ENCODE peak calls at places on chromosomes 6 and 20, in five cellular contexts. One of them, this sample, is unnamed.

GRCh38 chr6:149451361-149452061 is 33.3 kb downstream of the ZC3H12D start:
- DNase-seq in nephron progenitor cell: peak
- DNase-seq in fibroblast of the aortic adventitia: no peak
- DNase-seq in WTC11: peak
- DNase-seq in progenitor cell of endocrine pancreas: peak
- DNase-seq in this sample: no peak

GRCh38 chr6:106220485-106220884 is 105.1 kb downstream of the ATG5 start:
- DNase-seq in fibroblast of the aortic adventitia: no peak
- DNase-seq in nephron progenitor cell: no peak
- DNase-seq in WTC11: no peak
- DNase-seq in progenitor cell of endocrine pancreas: no peak
- DNase-seq in this sample: no peak

GRCh38 chr20:13546497-13547131 is 92.1 kb downstream of the TASP1 start:
- DNase-seq in progenitor cell of endocrine pancreas: peak
- DNase-seq in nephron progenitor cell: peak
- DNase-seq in WTC11: peak
- DNase-seq in fibroblast of the aortic adventitia: peak
- DNase-seq in this sample: peak

GRCh38 chr20:53655909-53656652 is 62.4 kb upstream of the ZNF217 start:
- DNase-seq in nephron progenitor cell: no peak
- DNase-seq in fibroblast of the aortic adventitia: peak
- DNase-seq in progenitor cell of endocrine pancreas: no peak
- DNase-seq in WTC11: no peak
- DNase-seq in this sample: no peak

GRCh38 chr6:27138837-27139752 is 108.4 kb upstream of the PRSS16 start:
- DNase-seq in WTC11: peak
- DNase-seq in nephron progenitor cell: peak
- DNase-seq in fibroblast of the aortic adventitia: peak
- DNase-seq in progenitor cell of endocrine pancreas: no peak
- DNase-seq in this sample: peak

GRCh38 chr6:18601515-18602035 is 214.4 kb downstream of the RNF144B start:
- DNase-seq in nephron progenitor cell: no peak
- DNase-seq in WTC11: no peak
- DNase-seq in fibroblast of the aortic adventitia: no peak
- DNase-seq in progenitor cell of endocrine pancreas: no peak
- DNase-seq in this sample: no peak

GRCh38 chr20:17444091-17444490 is 87.1 kb downstream of the BFSP1 start:
- DNase-seq in fibroblast of the aortic adventitia: no peak
- DNase-seq in progenitor cell of endocrine pancreas: no peak
- DNase-seq in nephron progenitor cell: no peak
- DNase-seq in WTC11: no peak
- DNase-seq in this sample: no peak

GRCh38 chr6:25085761-25086160 is 150.0 kb upstream of the RIPOR2 start:
- DNase-seq in progenitor cell of endocrine pancreas: no peak
- DNase-seq in WTC11: no peak
- DNase-seq in fibroblast of the aortic adventitia: no peak
- DNase-seq in nephron progenitor cell: no peak
- DNase-seq in this sample: peak

GRCh38 chr6:2307794-2308193 is 62.4 kb upstream of the GMDS start:
- DNase-seq in nephron progenitor cell: no peak
- DNase-seq in progenitor cell of endocrine pancreas: no peak
- DNase-seq in fibroblast of the aortic adventitia: peak
- DNase-seq in WTC11: no peak
- DNase-seq in this sample: no peak

GRCh38 chr6:156562636-156563035 is 214.5 kb upstream of the ARID1B start:
- DNase-seq in progenitor cell of endocrine pancreas: no peak
- DNase-seq in nephron progenitor cell: no peak
- DNase-seq in fibroblast of the aortic adventitia: no peak
- DNase-seq in WTC11: no peak
- DNase-seq in this sample: no peak

GRCh38 chr6:82208914-82209313 is 38.6 kb downstream of the IBTK start:
- DNase-seq in WTC11: no peak
- DNase-seq in fibroblast of the aortic adventitia: no peak
- DNase-seq in progenitor cell of endocrine pancreas: no peak
- DNase-seq in nephron progenitor cell: no peak
- DNase-seq in this sample: no peak

GRCh38 chr20:11687546-11688292 is 230.0 kb upstream of the BTBD3 start:
- DNase-seq in fibroblast of the aortic adventitia: no peak
- DNase-seq in WTC11: no peak
- DNase-seq in nephron progenitor cell: no peak
- DNase-seq in progenitor cell of endocrine pancreas: no peak
- DNase-seq in this sample: no peak

GRCh38 chr6:107786709-107787588 is 37.2 kb downstream of the SCML4 start:
- DNase-seq in WTC11: no peak
- DNase-seq in progenitor cell of endocrine pancreas: no peak
- DNase-seq in nephron progenitor cell: peak
- DNase-seq in fibroblast of the aortic adventitia: no peak
- DNase-seq in this sample: no peak

GRCh38 chr6:65999288-65999791 is 292.3 kb upstream of the EYS start:
- DNase-seq in WTC11: no peak
- DNase-seq in fibroblast of the aortic adventitia: no peak
- DNase-seq in nephron progenitor cell: no peak
- DNase-seq in progenitor cell of endocrine pancreas: no peak
- DNase-seq in this sample: no peak

GRCh38 chr6:8530775-8531435 is 95.6 kb upstream of the SLC35B3 start:
- DNase-seq in progenitor cell of endocrine pancreas: no peak
- DNase-seq in nephron progenitor cell: peak
- DNase-seq in WTC11: no peak
- DNase-seq in fibroblast of the aortic adventitia: peak
- DNase-seq in this sample: no peak

GRCh38 chr6:157715766-157716171 is 107.3 kb upstream of the SNX9 start:
- DNase-seq in fibroblast of the aortic adventitia: peak
- DNase-seq in progenitor cell of endocrine pancreas: no peak
- DNase-seq in WTC11: no peak
- DNase-seq in nephron progenitor cell: no peak
- DNase-seq in this sample: no peak

GRCh38 chr6:36196049-36196879 is at the start of gene BRPF3:
- DNase-seq in progenitor cell of endocrine pancreas: peak
- DNase-seq in WTC11: peak
- DNase-seq in fibroblast of the aortic adventitia: peak
- DNase-seq in nephron progenitor cell: peak
- DNase-seq in this sample: peak

GRCh38 chr6:101089640-101090039 is 208.5 kb upstream of the ASCC3 start:
- DNase-seq in WTC11: no peak
- DNase-seq in fibroblast of the aortic adventitia: no peak
- DNase-seq in progenitor cell of endocrine pancreas: no peak
- DNase-seq in nephron progenitor cell: no peak
- DNase-seq in this sample: no peak

GRCh38 chr6:71289039-71289801 is 609 bp downstream of the OGFRL1 start:
- DNase-seq in fibroblast of the aortic adventitia: peak
- DNase-seq in nephron progenitor cell: peak
- DNase-seq in WTC11: peak
- DNase-seq in progenitor cell of endocrine pancreas: peak
- DNase-seq in this sample: peak

GRCh38 chr6:118284736-118285360 is 263.2 kb upstream of the PLN start:
- DNase-seq in nephron progenitor cell: no peak
- DNase-seq in fibroblast of the aortic adventitia: peak
- DNase-seq in progenitor cell of endocrine pancreas: no peak
- DNase-seq in WTC11: no peak
- DNase-seq in this sample: no peak

GRCh38 chr6:95923518-95923917 is 92.3 kb upstream of the FUT9 start:
- DNase-seq in fibroblast of the aortic adventitia: no peak
- DNase-seq in WTC11: peak
- DNase-seq in nephron progenitor cell: peak
- DNase-seq in progenitor cell of endocrine pancreas: no peak
- DNase-seq in this sample: peak

GRCh38 chr6:3633711-3634110 is 117.8 kb downstream of the PXDC1 start:
- DNase-seq in progenitor cell of endocrine pancreas: no peak
- DNase-seq in fibroblast of the aortic adventitia: no peak
- DNase-seq in nephron progenitor cell: no peak
- DNase-seq in WTC11: no peak
- DNase-seq in this sample: no peak

GRCh38 chr20:3222635-3223600 is 13.6 kb downstream of the ITPA start:
- DNase-seq in fibroblast of the aortic adventitia: no peak
- DNase-seq in progenitor cell of endocrine pancreas: no peak
- DNase-seq in WTC11: no peak
- DNase-seq in nephron progenitor cell: peak
- DNase-seq in this sample: no peak

GRCh38 chr6:148440877-148441453 is 98.3 kb downstream of the SASH1 start:
- DNase-seq in progenitor cell of endocrine pancreas: no peak
- DNase-seq in nephron progenitor cell: peak
- DNase-seq in fibroblast of the aortic adventitia: peak
- DNase-seq in WTC11: no peak
- DNase-seq in this sample: no peak

GRCh38 chr6:30836957-30837356 is 47.4 kb upstream of the DDR1 start:
- DNase-seq in WTC11: no peak
- DNase-seq in nephron progenitor cell: no peak
- DNase-seq in progenitor cell of endocrine pancreas: no peak
- DNase-seq in fibroblast of the aortic adventitia: peak
- DNase-seq in this sample: no peak

DNA sequence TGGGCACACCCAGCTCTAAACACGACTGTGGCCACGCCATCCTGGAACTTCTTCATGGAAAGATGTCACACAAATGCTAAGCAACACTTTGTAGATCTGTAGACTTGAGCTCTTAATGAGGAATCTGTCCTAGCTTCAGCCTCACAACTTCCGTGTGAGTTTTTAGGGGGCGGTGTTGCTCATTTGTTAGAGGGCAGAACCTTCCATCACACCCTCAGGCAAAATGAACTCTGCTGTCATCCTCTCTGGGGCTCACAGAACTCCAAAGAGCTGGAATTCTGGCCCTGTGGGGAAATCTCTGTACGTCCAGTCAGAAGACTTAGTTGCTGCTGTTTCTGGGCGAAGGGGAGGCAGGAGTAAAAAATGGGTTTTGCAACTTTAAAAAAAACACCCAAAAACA is 49.8 kb downstream of the NRN1 start:
- DNase-seq in WTC11: no peak
- DNase-seq in progenitor cell of endocrine pancreas: no peak
- DNase-seq in nephron progenitor cell: no peak
- DNase-seq in fibroblast of the aortic adventitia: no peak
- DNase-seq in this sample: no peak
- TF ChIP-seq CTCF in WTC11: no peak
- TF ChIP-seq CTCF in progenitor cell of endocrine pancreas: no peak
- TF ChIP-seq CTCF in nephron progenitor cell: no peak
- TF ChIP-seq CTCF in fibroblast of the aortic adventitia: no peak
- TF ChIP-seq CTCF in this sample: no peak

DNA sequence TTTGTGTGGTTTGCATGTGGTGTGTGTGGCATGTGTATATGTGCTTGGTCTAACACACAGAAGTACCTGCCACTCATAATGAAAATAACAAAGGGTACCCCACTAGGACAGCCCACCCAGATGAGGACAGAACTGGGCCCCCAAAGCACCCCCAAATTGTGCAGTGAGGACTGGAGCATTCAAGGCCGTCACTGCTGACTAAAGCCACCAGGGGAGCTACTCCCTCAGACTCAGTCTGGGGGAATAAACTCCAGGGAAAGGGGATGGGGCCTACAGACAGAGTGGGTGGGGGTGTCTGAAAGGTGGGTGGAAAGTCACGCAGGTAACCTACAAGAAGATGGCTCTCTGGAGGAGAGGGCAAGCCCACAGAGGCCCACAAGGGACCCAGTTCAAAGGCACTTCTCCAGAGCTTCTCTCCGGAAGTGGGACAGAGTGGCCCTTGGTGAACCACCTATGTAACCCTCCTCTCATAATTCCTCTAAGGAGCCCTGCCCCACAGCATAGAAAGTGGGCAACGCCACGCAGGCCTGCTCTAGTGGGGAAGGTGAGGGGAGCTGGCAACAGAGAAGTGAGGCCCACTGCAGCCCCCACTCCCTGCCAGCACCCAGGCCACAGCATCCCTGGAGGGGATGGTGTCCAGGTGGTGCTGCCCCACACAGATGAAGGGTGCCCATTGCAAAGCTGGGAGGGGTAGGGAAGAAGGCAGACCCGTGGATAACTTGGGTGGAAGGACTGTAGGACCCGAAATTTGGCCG is 122.8 kb upstream of the MAFB start:
- DNase-seq in progenitor cell of endocrine pancreas: no peak
- DNase-seq in WTC11: no peak
- DNase-seq in nephron progenitor cell: no peak
- DNase-seq in fibroblast of the aortic adventitia: no peak
- DNase-seq in this sample: no peak
- TF ChIP-seq CTCF in progenitor cell of endocrine pancreas: peak
- TF ChIP-seq CTCF in WTC11: no peak
- TF ChIP-seq CTCF in nephron progenitor cell: peak
- TF ChIP-seq CTCF in fibroblast of the aortic adventitia: no peak
- TF ChIP-seq CTCF in this sample: peak

DNA sequence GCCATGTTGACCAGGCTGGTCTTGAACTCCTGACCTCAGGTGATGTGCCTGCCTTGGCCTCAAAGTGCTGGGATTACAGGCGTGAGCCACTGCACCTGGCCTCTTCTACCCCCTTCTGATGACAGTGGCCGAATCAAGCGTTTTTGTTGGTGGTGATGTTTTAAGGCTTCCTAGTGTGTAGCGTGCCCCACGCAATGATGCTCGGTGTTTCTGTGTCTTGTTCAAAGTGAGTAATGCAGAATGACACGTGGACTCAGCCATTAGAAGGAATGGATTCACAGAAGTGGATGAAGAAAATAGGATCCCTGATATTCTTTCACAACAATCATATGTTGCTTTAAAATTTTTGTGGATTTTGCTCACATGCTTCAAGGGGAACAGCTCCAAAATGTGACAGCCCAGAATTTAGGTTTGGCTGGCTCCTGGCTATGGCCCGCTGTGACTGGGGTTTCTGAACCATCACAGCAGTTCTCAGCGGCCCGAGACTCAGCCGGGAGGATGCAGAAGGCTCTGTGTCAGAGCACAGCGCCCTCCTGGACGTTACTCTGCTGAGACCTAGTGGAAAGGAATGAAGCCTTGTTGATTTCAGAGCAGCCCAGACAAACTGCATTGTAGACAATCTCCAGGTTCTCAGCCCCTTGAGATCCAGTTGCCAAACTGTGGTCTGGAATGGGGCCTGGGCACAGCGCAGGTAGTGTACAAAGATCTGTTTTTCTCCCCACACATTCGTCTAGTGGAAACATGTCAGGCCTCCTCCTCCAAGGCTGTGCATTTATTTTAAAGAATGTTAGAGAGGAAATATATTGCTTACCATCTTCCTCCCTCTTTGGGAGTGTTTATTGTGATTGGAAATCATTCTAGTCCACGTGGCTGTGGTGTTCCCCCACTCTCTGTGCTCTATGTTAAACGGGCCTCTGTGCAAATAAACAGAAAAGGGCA is 57.5 kb upstream of the TIAM2 start:
- DNase-seq in fibroblast of the aortic adventitia: peak
- DNase-seq in progenitor cell of endocrine pancreas: no peak
- DNase-seq in nephron progenitor cell: peak
- DNase-seq in WTC11: peak
- DNase-seq in this sample: no peak
- TF ChIP-seq CTCF in fibroblast of the aortic adventitia: peak
- TF ChIP-seq CTCF in progenitor cell of endocrine pancreas: no peak
- TF ChIP-seq CTCF in nephron progenitor cell: no peak
- TF ChIP-seq CTCF in WTC11: no peak
- TF ChIP-seq CTCF in this sample: no peak

GRCh38 chr20:24917056-24917455 is 32.0 kb upstream of the CST7 start:
- DNase-seq in progenitor cell of endocrine pancreas: no peak
- DNase-seq in WTC11: no peak
- DNase-seq in fibroblast of the aortic adventitia: no peak
- DNase-seq in nephron progenitor cell: no peak
- DNase-seq in this sample: no peak

GRCh38 chr20:24916412-24916811 is 32.7 kb upstream of the CST7 start:
- DNase-seq in fibroblast of the aortic adventitia: no peak
- DNase-seq in WTC11: no peak
- DNase-seq in progenitor cell of endocrine pancreas: no peak
- DNase-seq in nephron progenitor cell: no peak
- DNase-seq in this sample: no peak

GRCh38 chr20:24918579-24919566 is 30.2 kb upstream of the CST7 start:
- DNase-seq in nephron progenitor cell: no peak
- DNase-seq in progenitor cell of endocrine pancreas: no peak
- DNase-seq in WTC11: no peak
- DNase-seq in fibroblast of the aortic adventitia: no peak
- DNase-seq in this sample: no peak

GRCh38 chr20:24915892-24916291 is 33.2 kb upstream of the CST7 start:
- DNase-seq in WTC11: no peak
- DNase-seq in fibroblast of the aortic adventitia: no peak
- DNase-seq in nephron progenitor cell: no peak
- DNase-seq in progenitor cell of endocrine pancreas: no peak
- DNase-seq in this sample: no peak

GRCh38 chr20:24917797-24918578 is 31.1 kb upstream of the CST7 start:
- DNase-seq in fibroblast of the aortic adventitia: peak
- DNase-seq in progenitor cell of endocrine pancreas: peak
- DNase-seq in WTC11: peak
- DNase-seq in nephron progenitor cell: peak
- DNase-seq in this sample: peak
- TF ChIP-seq CTCF in fibroblast of the aortic adventitia: peak
- TF ChIP-seq CTCF in progenitor cell of endocrine pancreas: peak
- TF ChIP-seq CTCF in WTC11: peak
- TF ChIP-seq CTCF in nephron progenitor cell: peak
- TF ChIP-seq CTCF in this sample: peak